ENCODE peak calls at places on chromosomes 13 and 19, in ten cellular contexts. X, Q, L, B, J, Y, C, N, K and P are unnamed samples. For H3K36me3 and H3K27me3, the result is how much of the 10 kb centered on the place peaks cover.

GRCh38 chr19:27974082-27974513 is 1238.9 kb downstream of the UQCRFS1 start:
- DNase-seq in X (no peak), Q (no peak), L (no peak), B (no peak), J (peak), Y (no peak), C (no peak), N (peak), K (no peak), P (no peak)

GRCh38 chr13:70310720-70311119 is 202.5 kb upstream of the KLHL1 start:
- DNase-seq in X (no peak), Q (no peak), L (no peak), B (no peak), J (no peak), Y (no peak), C (no peak), N (peak), K (peak), P (no peak)

GRCh38 chr13:99971576-99972189 is at the start of gene ZIC5:
- DNase-seq in X (no peak), Q (no peak), L (no peak), B (no peak), J (no peak), Y (no peak), C (no peak), N (no peak), K (no peak), P (no peak)

GRCh38 chr19:6214881-6215541 is 64.8 kb downstream of the MLLT1 start:
- DNase-seq in X (no peak), Q (no peak), L (no peak), B (no peak), J (peak), Y (no peak), C (peak), N (no peak), K (no peak), P (no peak)

GRCh38 chr19:14033946-14034345 is 2.4 kb downstream of the IL27RA start:
- DNase-seq in X (no peak), Q (no peak), L (no peak), B (no peak), J (no peak), Y (no peak), C (no peak), N (no peak), K (no peak), P (no peak)

GRCh38 chr19:15466851-15467733 is 2.7 kb upstream of the RASAL3 start:
- DNase-seq in X (no peak), Q (peak), L (no peak), B (no peak), J (no peak), Y (no peak), C (no peak), N (peak), K (no peak), P (no peak)

GRCh38 chr13:50574731-50575130 is 268.8 kb downstream of the DLEU7 start:
- DNase-seq in X (no peak), Q (no peak), L (no peak), B (no peak), J (no peak), Y (no peak), C (no peak), N (no peak), K (no peak), P (no peak)

GRCh38 chr13:103130681-103131210 is 64.5 kb upstream of the SLC10A2 start:
- DNase-seq in X (no peak), Q (no peak), L (no peak), B (no peak), J (no peak), Y (no peak), C (no peak), N (no peak), K (no peak), P (no peak)

GRCh38 chr13:51444922-51445321 is 7.9 kb downstream of the INTS6 start:
- DNase-seq in X (no peak), Q (peak), L (no peak), B (no peak), J (no peak), Y (no peak), C (no peak), N (no peak), K (no peak), P (no peak)

GRCh38 chr19:31118292-31118925 is 230.8 kb downstream of the TSHZ3 start:
- DNase-seq in X (peak), Q (no peak), L (peak), B (no peak), J (no peak), Y (no peak), C (no peak), N (no peak), K (no peak), P (no peak)

GRCh38 chr19:7468840-7469239 is 20.0 kb downstream of the PEX11G start:
- DNase-seq in X (no peak), Q (no peak), L (no peak), B (no peak), J (no peak), Y (no peak), C (no peak), N (no peak), K (no peak), P (no peak)
- H3K36me3 ChIP-seq in X (under half), Q (half or more), L (half or more), B (half or more), J (under half), Y (under half), C (under half), N (under half), K (under half), P (under half)

DNA sequence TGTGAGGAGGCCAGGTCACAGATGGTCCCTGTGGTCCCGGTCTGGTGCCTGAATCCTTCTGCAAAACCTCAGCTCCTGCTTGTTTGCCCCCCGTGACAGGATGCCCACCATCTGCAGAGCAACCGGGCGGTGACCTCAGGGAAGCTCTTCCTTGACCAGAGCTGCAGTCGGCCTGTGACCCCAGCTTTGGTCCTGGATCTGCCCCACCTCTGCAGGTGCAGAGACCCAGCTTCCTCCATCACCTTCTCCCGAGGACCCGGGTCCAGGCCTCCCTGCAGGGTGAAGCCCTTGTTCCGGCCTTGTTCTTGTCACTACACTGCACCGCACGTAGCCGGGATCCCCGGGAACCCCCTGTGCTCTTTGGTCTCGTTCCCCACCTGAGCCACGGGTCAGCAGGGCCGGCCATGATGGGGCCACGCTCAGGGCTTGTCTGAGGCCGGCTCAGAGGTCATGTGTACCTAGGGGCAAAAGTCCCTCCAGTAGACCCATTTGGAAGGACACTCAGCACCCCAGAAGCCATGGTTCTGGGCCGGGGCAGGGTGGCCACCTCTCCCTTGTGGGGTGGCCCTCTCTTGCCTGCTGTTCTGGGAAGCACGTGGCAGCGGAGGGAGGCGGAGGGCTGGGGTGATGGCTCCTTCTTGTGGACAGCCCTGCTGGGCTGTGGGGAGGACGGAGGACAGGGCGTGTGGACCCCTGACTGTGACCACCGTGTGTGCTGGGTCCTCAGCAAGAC is 6.2 kb upstream of the PEAK3 start:
- DNase-seq in X (no peak), Q (no peak), L (no peak), B (no peak), J (no peak), Y (no peak), C (no peak), N (no peak), K (no peak), P (no peak)
- TF ChIP-seq POLR2A in X (no peak), Q (no peak), L (no peak), B (no peak), J (no peak), Y (no peak), C (no peak), N (no peak), K (no peak), P (no peak)

GRCh38 chr19:11479470-11480080 is 1.3 kb downstream of the ELAVL3 start:
- DNase-seq in X (no peak), Q (no peak), L (no peak), B (no peak), J (no peak), Y (no peak), C (no peak), N (peak), K (no peak), P (no peak)
- H3K27me3 ChIP-seq in X (under half), Q (half or more), L (under half), B (under half), J (under half), Y (half or more), C (under half), N (half or more), K (under half), P (under half)

DNA sequence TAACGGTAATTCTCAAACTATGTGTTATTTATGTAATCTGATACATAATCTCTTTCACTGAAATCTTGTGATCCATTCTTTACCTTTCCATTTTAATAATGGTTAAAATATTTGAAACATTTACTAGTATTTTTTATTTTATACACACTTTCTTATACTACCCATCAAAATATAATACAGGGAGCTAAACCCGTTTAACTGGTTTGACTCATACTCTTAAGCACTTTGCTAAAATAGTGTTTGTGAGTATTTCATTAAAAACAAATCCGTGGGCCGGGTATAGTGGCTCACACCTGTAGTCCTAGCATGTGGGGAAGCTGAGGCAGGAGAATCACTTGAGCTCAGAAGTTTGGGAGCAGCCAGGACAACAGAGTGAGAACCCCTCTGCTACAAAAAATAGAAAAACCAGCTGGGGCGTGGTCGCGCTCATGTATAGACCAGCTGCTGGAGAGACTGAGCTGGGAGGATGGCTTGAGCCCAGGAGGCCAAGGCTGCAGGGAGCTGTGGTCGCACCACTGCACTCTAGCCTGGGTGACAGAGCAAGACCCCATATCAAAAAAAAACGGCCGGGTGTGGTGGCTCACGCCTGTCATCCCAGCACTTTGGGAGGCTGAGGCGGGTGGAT is 43.8 kb upstream of the DCUN1D2 start:
- DNase-seq in X (no peak), Q (no peak), L (no peak), B (no peak), J (no peak), Y (peak), C (no peak), N (no peak), K (no peak), P (no peak)
- H3K36me3 ChIP-seq in X (under half), Q (half or more), L (under half), B (under half), J (under half), Y (under half), C (under half), N (under half), K (under half), P (under half)

GRCh38 chr13:94858856-94859811 is 146.8 kb upstream of the SOX21 start:
- DNase-seq in X (peak), Q (peak), L (peak), B (no peak), J (peak), Y (no peak), C (peak), N (peak), K (peak), P (no peak)
- TF ChIP-seq POLR2A in X (no peak), Q (no peak), L (no peak), B (no peak), J (no peak), Y (no peak), C (no peak), N (no peak), K (no peak), P (no peak)

GRCh38 chr13:28100149-28101121 is at the start of gene FLT3:
- DNase-seq in X (no peak), Q (peak), L (peak), B (peak), J (no peak), Y (no peak), C (no peak), N (peak), K (peak), P (no peak)

GRCh38 chr13:28099396-28100148 is 804 bp downstream of the FLT3 start:
- DNase-seq in X (no peak), Q (no peak), L (no peak), B (no peak), J (no peak), Y (no peak), C (no peak), N (no peak), K (no peak), P (no peak)

GRCh38 chr13:28094311-28094710 is 6.1 kb downstream of the FLT3 start:
- DNase-seq in X (no peak), Q (no peak), L (no peak), B (no peak), J (no peak), Y (no peak), C (no peak), N (no peak), K (no peak), P (no peak)

GRCh38 chr13:28093871-28094270 is 6.5 kb downstream of the FLT3 start:
- DNase-seq in X (no peak), Q (no peak), L (no peak), B (no peak), J (no peak), Y (no peak), C (no peak), N (no peak), K (no peak), P (no peak)

DNA sequence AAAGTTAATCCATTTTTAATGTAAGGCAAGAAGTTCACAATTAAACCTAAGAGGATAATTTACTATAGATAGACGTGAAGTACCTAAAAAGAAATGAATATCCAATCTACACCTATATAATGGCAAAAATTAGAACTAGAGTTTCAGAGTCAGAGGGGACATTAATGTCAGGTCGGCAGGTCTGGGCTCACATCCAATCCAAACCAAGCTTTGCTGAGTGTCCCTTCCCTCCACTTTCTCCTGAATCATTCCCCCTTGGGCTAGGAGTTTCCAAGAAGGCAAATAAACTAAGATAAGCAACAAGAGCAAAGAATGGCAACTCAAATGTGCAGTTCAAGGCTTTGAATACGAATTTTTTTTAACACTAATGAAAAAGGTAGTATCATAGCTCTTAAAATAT is 2.9 kb downstream of the FLT3 start:
- DNase-seq in X (no peak), Q (no peak), L (no peak), B (no peak), J (no peak), Y (no peak), C (no peak), N (no peak), K (no peak), P (no peak)
- H3K27me3 ChIP-seq in X (under half), Q (half or more), L (under half), B (under half), J (under half), Y (half or more), C (under half), N (half or more), K (under half), P (half or more)

GRCh38 chr19:52115526-52116053 is 20.0 kb upstream of the ZNF841 start:
- DNase-seq in X (no peak), Q (no peak), L (no peak), B (no peak), J (no peak), Y (no peak), C (no peak), N (no peak), K (no peak), P (no peak)
- H3K36me3 ChIP-seq in X (under half), Q (under half), L (half or more), B (half or more), J (under half), Y (under half), C (under half), N (under half), K (under half), P (under half)